ENCODE peak calls at places on chromosomes 6 and 20, in four cellular contexts. Q is PC-3, C is brain microvascular endothelial cell, M is thoracic aorta. G is an unnamed sample.

GRCh38 chr20:48826883-48827771 is 672 bp downstream of the PREX1 start:
- DNase-seq in Q (peak; percentile 24), C (no peak), M (no peak), G (no peak)

GRCh38 chr6:103893082-103893481 is 966.6 kb downstream of the HACE1 start:
- DNase-seq in Q (no peak), C (peak; percentile 6), M (no peak), G (no peak)

GRCh38 chr20:23147964-23148720 is 62.0 kb upstream of the CD93 start:
- DNase-seq in Q (peak; percentile 94), C (peak; percentile 73), M (peak; percentile 76), G (no peak)

GRCh38 chr20:36298795-36299339 is 7.3 kb upstream of the DLGAP4 start:
- DNase-seq in Q (no peak), C (no peak), M (no peak), G (no peak)

GRCh38 chr6:50825375-50826036 is 6.8 kb downstream of the TFAP2B start:
- DNase-seq in Q (no peak), C (no peak), M (no peak), G (no peak)

GRCh38 chr6:133621751-133622150 is 267.2 kb upstream of the TCF21 start:
- DNase-seq in Q (peak; percentile 20), C (no peak), M (no peak), G (no peak)

GRCh38 chr6:130223508-130223907 is 757 bp upstream of the SAMD3 start:
- DNase-seq in Q (no peak), C (no peak), M (no peak), G (no peak)

GRCh38 chr6:33075568-33076405 is at the start of gene HLA-DPB1:
- DNase-seq in Q (peak; percentile 59), C (peak; percentile 65), M (no peak), G (no peak)

GRCh38 chr20:42219005-42219404 is 600.8 kb upstream of the CHD6 start:
- DNase-seq in Q (no peak), C (no peak), M (no peak), G (no peak)

GRCh38 chr6:147664092-147664491 is 155.6 kb downstream of the SAMD5 start:
- DNase-seq in Q (no peak), C (no peak), M (no peak), G (no peak)

GRCh38 chr6:125586605-125587004 is 162.8 kb upstream of the HEY2 start:
- DNase-seq in Q (no peak), C (no peak), M (no peak), G (no peak)

GRCh38 chr6:35259946-35260626 is 551 bp downstream of the ZNF76 start:
- DNase-seq in Q (peak; percentile 44), C (no peak), M (peak; percentile 36), G (no peak)

GRCh38 chr20:4064118-4064962 is 49.0 kb upstream of the RNF24 start:
- DNase-seq in Q (peak; percentile 98), C (peak; percentile 88), M (peak; percentile 74), G (peak; percentile 93)

GRCh38 chr6:163728442-163729126 is 314.1 kb downstream of the QKI start:
- DNase-seq in Q (no peak), C (no peak), M (no peak), G (no peak)

GRCh38 chr20:48604426-48604825 is 223.4 kb downstream of the PREX1 start:
- DNase-seq in Q (no peak), C (no peak), M (no peak), G (no peak)

GRCh38 chr6:167968091-167968490 is 29.4 kb upstream of the KIF25 start:
- DNase-seq in Q (peak; percentile 31), C (no peak), M (no peak), G (no peak)

GRCh38 chr6:19691465-19692167 is 145.6 kb upstream of the ID4 start:
- DNase-seq in Q (no peak), C (no peak), M (no peak), G (no peak)

GRCh38 chr6:44342052-44342451 is 398 bp upstream of the SPATS1 start:
- DNase-seq in Q (no peak), C (no peak), M (no peak), G (no peak)
- H3K4me3 ChIP-seq in Q (no peak overlapping the region), C (no peak overlapping the region), M (peak overlapping the region; percentile 62), G (no peak overlapping the region)

GRCh38 chr20:32285621-32286334 is 8.3 kb downstream of the KIF3B start:
- DNase-seq in Q (peak; percentile 63), C (peak; percentile 24), M (no peak), G (peak; percentile 7)
- H3K4me3 ChIP-seq in Q (no peak overlapping the region), C (no peak overlapping the region), M (no peak overlapping the region), G (no peak overlapping the region)

GRCh38 chr6:7134999-7135735 is 27.4 kb downstream of the RREB1 start:
- DNase-seq in Q (no peak), C (no peak), M (no peak), G (no peak)

GRCh38 chr6:7137335-7138106 is 29.8 kb downstream of the RREB1 start:
- DNase-seq in Q (no peak), C (peak; percentile 68), M (peak; percentile 31), G (no peak)

GRCh38 chr6:7138111-7138510 is 30.4 kb downstream of the RREB1 start:
- DNase-seq in Q (no peak), C (no peak), M (no peak), G (no peak)

GRCh38 chr6:7135755-7136154 is 28.0 kb downstream of the RREB1 start:
- DNase-seq in Q (no peak), C (no peak), M (no peak), G (no peak)

GRCh38 chr6:7136859-7137334 is 29.1 kb downstream of the RREB1 start:
- DNase-seq in Q (no peak), C (no peak), M (no peak), G (no peak)
- H3K4me3 ChIP-seq in Q (no peak overlapping the region), C (no peak overlapping the region), M (no peak overlapping the region), G (no peak overlapping the region)

DNA sequence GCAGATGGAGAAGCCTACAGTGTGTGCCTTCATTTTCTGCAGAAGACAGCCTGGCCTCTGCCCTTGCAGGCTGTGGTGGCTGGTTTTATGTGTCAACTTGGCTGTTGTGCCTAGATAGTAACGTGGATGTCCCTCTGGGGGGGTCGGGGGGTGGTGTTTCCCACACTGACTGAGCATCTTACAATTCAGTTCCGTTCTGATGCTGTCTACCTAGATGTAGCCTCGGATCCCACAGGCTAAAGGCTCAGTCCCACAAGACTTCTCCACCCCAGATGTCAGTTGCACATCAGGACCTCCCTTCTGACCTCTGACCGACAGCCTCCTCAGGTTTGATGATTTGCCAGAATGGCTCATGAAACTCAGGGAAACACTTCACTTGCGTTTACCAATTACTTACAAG is 4.3 kb downstream of the PYGB start:
- DNase-seq in Q (no peak), C (no peak), M (no peak), G (no peak)
- H3K4me3 ChIP-seq in Q (peak overlapping the region; percentile 92), C (peak overlapping the region; percentile 17), M (no peak overlapping the region), G (no peak overlapping the region)

GRCh38 chr6:28211840-28212509 is 13.1 kb upstream of the ZSCAN9 start:
- DNase-seq in Q (peak; percentile 18), C (no peak), M (no peak), G (no peak)
- H3K4me3 ChIP-seq in Q (peak overlapping the region; percentile 84), C (peak overlapping the region; percentile 66), M (peak overlapping the region; percentile 60), G (peak overlapping the region; percentile 52)

DNA sequence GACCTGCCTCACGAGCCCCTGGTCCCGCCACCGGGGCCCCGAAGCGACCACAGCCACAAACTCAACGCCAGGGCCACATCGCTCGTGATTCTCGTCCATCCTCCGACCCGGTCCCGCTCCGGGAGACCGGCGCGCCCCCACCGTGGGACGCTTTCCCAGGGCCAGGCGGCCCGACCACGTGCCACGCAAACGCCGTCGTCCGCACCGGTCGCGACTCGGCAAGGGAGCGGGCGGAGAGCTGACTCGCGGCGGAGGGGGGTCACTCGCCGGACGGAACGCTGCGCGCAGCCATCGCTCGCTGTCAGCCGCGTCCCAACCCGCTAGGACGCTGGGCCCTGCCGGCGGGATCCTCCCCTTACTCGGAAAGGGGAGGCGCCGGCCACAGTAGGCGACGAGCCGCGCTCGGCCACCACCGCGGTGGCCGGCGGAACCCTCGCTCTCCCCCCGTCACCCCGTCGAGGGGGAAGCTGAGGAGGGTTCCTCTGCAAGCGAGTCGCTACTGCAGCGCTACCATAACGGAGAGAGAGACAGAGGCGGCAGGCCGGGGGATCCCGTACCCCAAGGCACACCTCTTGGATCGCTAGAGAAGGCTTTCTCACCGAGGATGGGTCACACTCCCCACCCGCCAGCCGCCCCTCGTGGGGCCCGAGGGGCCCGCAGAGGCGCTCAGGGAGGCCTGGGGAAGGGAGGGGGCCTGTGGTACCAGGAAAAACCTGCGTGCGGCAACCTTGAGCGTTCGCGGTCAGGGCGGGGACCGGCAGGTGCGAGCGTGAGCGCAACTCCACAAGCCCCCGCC is 511.8 kb upstream of the ZNF337 start:
- DNase-seq in Q (no peak), C (no peak), M (no peak), G (no peak)
- H3K4me3 ChIP-seq in Q (no peak overlapping the region), C (peak overlapping the region; percentile 46), M (peak overlapping the region; percentile 57), G (peak overlapping the region; percentile 11)

G was measured in HFF-Myc.